ENCODE peak calls at places on chromosomes 5 and 9, in eight cellular contexts. N is AG04449; M is activated naive CD8-positive, alpha-beta T cell treated with anti-CD3 and anti-CD28 coated beads, Interleukin-2, amount 50 U/mL, for 16 hours; R is NCI-H1436 treated with DMSO at 0.1 percent for 48 hours; J is A549; F is stimulated activated CD8-positive, alpha-beta memory T cell treated with anti-CD3 and anti-CD28 coated beads, Interleukin-4, amount 100 ng/mL, for 24 hours; Q is foreskin fibroblast; L is iris pigment epithelial cell. B is an unnamed sample.

GRCh38 chr9:69877852-69878507 is 57.4 kb downstream of the CFAP95 start:
- DNase-seq in N (no peak), M (no peak), R (no peak), J (peak), F (no peak), Q (no peak), L (peak), B (no peak)

GRCh38 chr9:16915126-16915831 is 44.8 kb upstream of the BNC2 start:
- DNase-seq in N (no peak), M (no peak), R (no peak), J (no peak), F (no peak), Q (no peak), L (no peak), B (no peak)

GRCh38 chr9:131496844-131497425 is 5.8 kb upstream of the POMT1 start:
- DNase-seq in N (no peak), M (no peak), R (no peak), J (no peak), F (no peak), Q (no peak), L (no peak), B (no peak)

GRCh38 chr9:68708513-68708912 is 3.5 kb downstream of the PIP5K1B start:
- DNase-seq in N (no peak), M (no peak), R (no peak), J (no peak), F (no peak), Q (no peak), L (no peak), B (no peak)

GRCh38 chr5:139271201-139272027 is 22.1 kb upstream of the MATR3 start:
- DNase-seq in N (peak), M (no peak), R (no peak), J (no peak), F (no peak), Q (peak), L (peak), B (no peak)

GRCh38 chr9:29416204-29416603 is 1842.9 kb upstream of the C9orf72 start:
- DNase-seq in N (no peak), M (no peak), R (no peak), J (no peak), F (no peak), Q (no peak), L (no peak), B (no peak)

GRCh38 chr9:129333961-129334743 is 156.1 kb upstream of the IER5L start:
- DNase-seq in N (peak), M (no peak), R (no peak), J (peak), F (no peak), Q (peak), L (peak), B (peak)

GRCh38 chr9:81804306-81804705 is 115.0 kb upstream of the TLE1 start:
- DNase-seq in N (peak), M (no peak), R (no peak), J (no peak), F (no peak), Q (peak), L (no peak), B (no peak)

GRCh38 chr9:108213516-108213915 is 642.3 kb downstream of the ACTL7B start:
- DNase-seq in N (no peak), M (no peak), R (no peak), J (no peak), F (no peak), Q (no peak), L (no peak), B (no peak)

GRCh38 chr5:61330879-61331406 is 1.1 kb upstream of the ZSWIM6 start:
- DNase-seq in N (no peak), M (peak), R (no peak), J (peak), F (peak), Q (peak), L (peak), B (peak)

GRCh38 chr5:139949710-139950109 is 93.4 kb downstream of the NRG2 start:
- DNase-seq in N (no peak), M (no peak), R (no peak), J (no peak), F (no peak), Q (no peak), L (no peak), B (no peak)

GRCh38 chr5:53479656-53480473 is 564 bp upstream of the FST start:
- DNase-seq in N (no peak), M (no peak), R (no peak), J (peak), F (no peak), Q (peak), L (peak), B (no peak)

GRCh38 chr9:70034292-70034711 is 9.3 kb upstream of the MAMDC2 start:
- DNase-seq in N (no peak), M (no peak), R (no peak), J (no peak), F (no peak), Q (no peak), L (no peak), B (no peak)

GRCh38 chr5:176151286-176151685 is 86.9 kb upstream of the SIMC1 start:
- DNase-seq in N (peak), M (no peak), R (no peak), J (no peak), F (no peak), Q (no peak), L (peak), B (no peak)

GRCh38 chr5:137207023-137207760 is 291.9 kb downstream of the SPOCK1 start:
- DNase-seq in N (no peak), M (no peak), R (no peak), J (no peak), F (no peak), Q (no peak), L (no peak), B (no peak)

GRCh38 chr9:130421802-130422276 is 22.9 kb upstream of the ASS1 start:
- DNase-seq in N (peak), M (no peak), R (no peak), J (no peak), F (no peak), Q (peak), L (peak), B (no peak)

GRCh38 chr5:115396698-115397097 is 100.2 kb upstream of the CCDC112 start:
- DNase-seq in N (no peak), M (no peak), R (no peak), J (no peak), F (no peak), Q (no peak), L (no peak), B (no peak)

GRCh38 chr5:170633235-170634041 is 129.6 kb downstream of the KCNIP1 start:
- DNase-seq in N (peak), M (no peak), R (no peak), J (peak), F (no peak), Q (peak), L (peak), B (no peak)

GRCh38 chr9:30519756-30520155 is 1864.7 kb upstream of the ACO1 start:
- DNase-seq in N (no peak), M (no peak), R (no peak), J (no peak), F (no peak), Q (no peak), L (no peak), B (no peak)

GRCh38 chr9:114735732-114736131 is 53.7 kb upstream of the TEX48 start:
- DNase-seq in N (no peak), M (no peak), R (no peak), J (no peak), F (no peak), Q (peak), L (peak), B (no peak)

GRCh38 chr9:126057036-126057435 is 269.6 kb upstream of the MVB12B start:
- DNase-seq in N (no peak), M (no peak), R (no peak), J (no peak), F (no peak), Q (no peak), L (no peak), B (no peak)

GRCh38 chr5:109411627-109412026 is 1.9 kb upstream of the PJA2 start:
- DNase-seq in N (peak), M (no peak), R (no peak), J (peak), F (no peak), Q (peak), L (peak), B (no peak)

GRCh38 chr9:130137870-130138653 is 34.1 kb upstream of the NCS1 start:
- DNase-seq in N (peak), M (no peak), R (no peak), J (no peak), F (no peak), Q (peak), L (peak), B (peak)

GRCh38 chr5:115831163-115831768 is 10.1 kb downstream of the ATG12 start:
- DNase-seq in N (no peak), M (no peak), R (no peak), J (peak), F (peak), Q (no peak), L (peak), B (no peak)

GRCh38 chr5:5009240-5009639 is 130.9 kb upstream of the ADAMTS16 start:
- DNase-seq in N (no peak), M (no peak), R (no peak), J (no peak), F (no peak), Q (no peak), L (no peak), B (no peak)

GRCh38 chr5:24789631-24790354 is 145.0 kb upstream of the CDH10 start:
- DNase-seq in N (no peak), M (no peak), R (no peak), J (no peak), F (no peak), Q (no peak), L (peak), B (no peak)

GRCh38 chr9:1366300-1366699 is 316.1 kb downstream of the DMRT2 start:
- DNase-seq in N (no peak), M (no peak), R (no peak), J (no peak), F (no peak), Q (no peak), L (no peak), B (no peak)

GRCh38 chr9:115328228-115328627 is 210.3 kb upstream of the TNC start:
- DNase-seq in N (peak), M (no peak), R (no peak), J (no peak), F (no peak), Q (peak), L (no peak), B (no peak)

GRCh38 chr9:134585746-134586706 is 55.6 kb upstream of the COL5A1 start:
- DNase-seq in N (no peak), M (no peak), R (no peak), J (peak), F (no peak), Q (peak), L (peak), B (no peak)

GRCh38 chr5:124902097-124902821 is 155.8 kb upstream of the ZNF608 start:
- DNase-seq in N (peak), M (no peak), R (no peak), J (no peak), F (no peak), Q (no peak), L (peak), B (no peak)

GRCh38 chr5:151074557-151074956 is 6.3 kb downstream of the TNIP1 start:
- DNase-seq in N (no peak), M (no peak), R (no peak), J (no peak), F (no peak), Q (no peak), L (no peak), B (no peak)

GRCh38 chr5:140595538-140595937 is 30.9 kb downstream of the SLC35A4 start:
- DNase-seq in N (no peak), M (no peak), R (no peak), J (no peak), F (no peak), Q (no peak), L (no peak), B (peak)

GRCh38 chr5:14663734-14664269 is 716 bp upstream of the OTULIN start:
- DNase-seq in N (no peak), M (no peak), R (no peak), J (no peak), F (no peak), Q (no peak), L (no peak), B (no peak)

GRCh38 chr5:125552486-125552885 is 806.0 kb upstream of the ZNF608 start:
- DNase-seq in N (no peak), M (no peak), R (no peak), J (no peak), F (no peak), Q (peak), L (peak), B (no peak)

GRCh38 chr9:12604154-12604825 is 88.9 kb upstream of the TYRP1 start:
- DNase-seq in N (no peak), M (no peak), R (no peak), J (no peak), F (no peak), Q (peak), L (peak), B (no peak)

GRCh38 chr5:68419637-68420452 is 204.3 kb downstream of the PIK3R1 start:
- DNase-seq in N (no peak), M (no peak), R (no peak), J (no peak), F (no peak), Q (peak), L (peak), B (no peak)

B was measured in HL-60.